ENCODE peak calls at places on chromosomes 16 and 17, in eight cellular contexts. E is activated CD4-positive, alpha-beta T cell treated with anti-CD3 and anti-CD28 coated beads, Interleukin-2, amount 10 ng/mL, durations not matched to agents 7 days and 5 days; N is upper lobe of left lung; R is T follicular helper cell; D is lung; U is endodermal cell; A is activated CD8-positive, alpha-beta memory T cell treated with anti-CD3 and anti-CD28 coated beads for 4 hours; Y is mucosa of gallbladder. W is an unnamed sample.

GRCh38 chr17:2018716-2019490 is 6.2 kb downstream of the RTN4RL1 start:
- DNase-seq in E (no peak), N (no peak), R (no peak), D (no peak), U (no peak), A (no peak), Y (no peak), W (no peak)

GRCh38 chr17:20009302-20010098 is at the start of gene SPECC1:
- DNase-seq in E (peak; percentile 83), N (peak; percentile 98), R (peak; percentile 69), D (peak; percentile 28), U (peak; percentile 98), A (peak; percentile 62), Y (peak; percentile 87), W (peak; percentile 68)

GRCh38 chr16:9801651-9802050 is 380.6 kb downstream of the GRIN2A start:
- DNase-seq in E (no peak), N (no peak), R (no peak), D (no peak), U (no peak), A (no peak), Y (no peak), W (no peak)

GRCh38 chr17:44362479-44362963 is 1.1 kb downstream of the FAM171A2 start:
- DNase-seq in E (no peak), N (no peak), R (no peak), D (no peak), U (peak; percentile 70), A (no peak), Y (no peak), W (no peak)

GRCh38 chr17:8859029-8859803 is 8.3 kb downstream of the PIK3R6 start:
- DNase-seq in E (no peak), N (no peak), R (no peak), D (no peak), U (peak; percentile 54), A (no peak), Y (no peak), W (no peak)

GRCh38 chr16:51407199-51407598 is 256.1 kb upstream of the SALL1 start:
- DNase-seq in E (no peak), N (no peak), R (no peak), D (no peak), U (no peak), A (no peak), Y (no peak), W (no peak)

GRCh38 chr16:68031951-68032350 is 8.9 kb downstream of the DUS2 start:
- DNase-seq in E (no peak), N (no peak), R (no peak), D (peak; percentile 56), U (no peak), A (no peak), Y (no peak), W (no peak)

GRCh38 chr16:61937646-61938045 is 98.6 kb downstream of the CDH8 start:
- DNase-seq in E (no peak), N (no peak), R (no peak), D (no peak), U (no peak), A (no peak), Y (no peak), W (no peak)

GRCh38 chr17:8062807-8063483 is 24.1 kb downstream of the ALOX15B start:
- DNase-seq in E (no peak), N (no peak), R (no peak), D (no peak), U (peak; percentile 72), A (no peak), Y (no peak), W (no peak)

GRCh38 chr16:1183235-1183907 is 30.5 kb downstream of the CACNA1H start:
- DNase-seq in E (no peak), N (no peak), R (no peak), D (no peak), U (no peak), A (no peak), Y (peak; percentile 71), W (no peak)

GRCh38 chr17:72538443-72538842 is 417.6 kb downstream of the SOX9 start:
- DNase-seq in E (no peak), N (no peak), R (no peak), D (no peak), U (no peak), A (no peak), Y (no peak), W (no peak)

GRCh38 chr17:72145562-72145961 is 24.7 kb downstream of the SOX9 start:
- DNase-seq in E (no peak), N (no peak), R (no peak), D (no peak), U (no peak), A (no peak), Y (no peak), W (no peak)

GRCh38 chr17:61389670-61390478 is 9.8 kb upstream of the TBX2 start:
- DNase-seq in E (peak; percentile 36), N (peak; percentile 93), R (peak; percentile 17), D (no peak), U (peak; percentile 96), A (no peak), Y (no peak), W (no peak)

W was measured in NCI-H1694.